ENCODE peak calls at places on chromosomes 12 and 14, in six cellular contexts. One of them, this sample, is unnamed.

GRCh38 chr12:60333461-60333860 is 737.6 kb downstream of the SLC16A7 start:
- DNase-seq in Caki2: no peak
- DNase-seq in lower lobe of right lung: no peak
- DNase-seq in Calu3: no peak
- DNase-seq in stimulated activated naive CD8-positive, alpha-beta T cell treated with anti-CD3 and anti-CD28 coated beads, Interleukin-15, amount 100 ng/mL, for 72 hours: no peak
- DNase-seq in SHP77: no peak
- DNase-seq in this sample: no peak

GRCh38 chr12:72277415-72277814 is 5.2 kb downstream of the TRHDE start:
- DNase-seq in stimulated activated naive CD8-positive, alpha-beta T cell treated with anti-CD3 and anti-CD28 coated beads, Interleukin-15, amount 100 ng/mL, for 72 hours: no peak
- DNase-seq in Caki2: peak
- DNase-seq in lower lobe of right lung: no peak
- DNase-seq in Calu3: no peak
- DNase-seq in SHP77: no peak
- DNase-seq in this sample: no peak

GRCh38 chr14:72852194-72852593 is 41.7 kb downstream of the DPF3 start:
- DNase-seq in Calu3: no peak
- DNase-seq in SHP77: no peak
- DNase-seq in Caki2: no peak
- DNase-seq in stimulated activated naive CD8-positive, alpha-beta T cell treated with anti-CD3 and anti-CD28 coated beads, Interleukin-15, amount 100 ng/mL, for 72 hours: no peak
- DNase-seq in lower lobe of right lung: no peak
- DNase-seq in this sample: no peak

GRCh38 chr12:3328571-3328970 is 162.4 kb upstream of the PRMT8 start:
- DNase-seq in lower lobe of right lung: no peak
- DNase-seq in SHP77: no peak
- DNase-seq in Calu3: no peak
- DNase-seq in stimulated activated naive CD8-positive, alpha-beta T cell treated with anti-CD3 and anti-CD28 coated beads, Interleukin-15, amount 100 ng/mL, for 72 hours: no peak
- DNase-seq in Caki2: no peak
- DNase-seq in this sample: no peak

GRCh38 chr12:79086546-79086945 is 222.0 kb downstream of the SYT1 start:
- DNase-seq in stimulated activated naive CD8-positive, alpha-beta T cell treated with anti-CD3 and anti-CD28 coated beads, Interleukin-15, amount 100 ng/mL, for 72 hours: no peak
- DNase-seq in Caki2: no peak
- DNase-seq in Calu3: no peak
- DNase-seq in lower lobe of right lung: no peak
- DNase-seq in SHP77: no peak
- DNase-seq in this sample: no peak

GRCh38 chr12:68784015-68784414 is 24.0 kb upstream of the MDM2 start:
- DNase-seq in lower lobe of right lung: peak
- DNase-seq in SHP77: no peak
- DNase-seq in stimulated activated naive CD8-positive, alpha-beta T cell treated with anti-CD3 and anti-CD28 coated beads, Interleukin-15, amount 100 ng/mL, for 72 hours: no peak
- DNase-seq in Calu3: no peak
- DNase-seq in Caki2: no peak
- DNase-seq in this sample: no peak

GRCh38 chr12:578743-579449 is 84.3 kb downstream of the NINJ2 start:
- DNase-seq in stimulated activated naive CD8-positive, alpha-beta T cell treated with anti-CD3 and anti-CD28 coated beads, Interleukin-15, amount 100 ng/mL, for 72 hours: no peak
- DNase-seq in lower lobe of right lung: no peak
- DNase-seq in SHP77: no peak
- DNase-seq in Caki2: no peak
- DNase-seq in Calu3: no peak
- DNase-seq in this sample: no peak

GRCh38 chr12:12645485-12645884 is 33.8 kb downstream of the CREBL2 start:
- DNase-seq in Caki2: no peak
- DNase-seq in lower lobe of right lung: no peak
- DNase-seq in Calu3: peak
- DNase-seq in stimulated activated naive CD8-positive, alpha-beta T cell treated with anti-CD3 and anti-CD28 coated beads, Interleukin-15, amount 100 ng/mL, for 72 hours: peak
- DNase-seq in SHP77: no peak
- DNase-seq in this sample: no peak

This sample was measured in mucosa of descending colon.